ENCODE peak calls at places on chromosomes 13 and 19, in five cellular contexts. One of them, this sample, is unnamed.
A peak's percentile ranks its signal among the peaks of the same experiment; 100 is the strongest.

GRCh38 chr19:17333611-17334413 is 843 bp downstream of the ANO8 start:
- DNase-seq in cardiac fibroblast: peak; percentile 81
- DNase-seq in activated CD4-positive, alpha-beta T cell treated with anti-CD3 and anti-CD28 coated beads for 24 hours: peak; percentile 74
- DNase-seq in stimulated activated CD4-positive, alpha-beta T cell treated with anti-CD3 and anti-CD28 coated beads, Interleukin-1b, Interleukin-23, amount 100 ng/mL, for 1 hour: no peak
- DNase-seq in effector CD4-positive, alpha-beta T cell: peak; percentile 56
- DNase-seq in this sample: no peak

GRCh38 chr19:4454952-4455738 is 2.4 kb downstream of the UBXN6 start:
- DNase-seq in stimulated activated CD4-positive, alpha-beta T cell treated with anti-CD3 and anti-CD28 coated beads, Interleukin-1b, Interleukin-23, amount 100 ng/mL, for 1 hour: no peak
- DNase-seq in effector CD4-positive, alpha-beta T cell: no peak
- DNase-seq in cardiac fibroblast: peak; percentile 43
- DNase-seq in activated CD4-positive, alpha-beta T cell treated with anti-CD3 and anti-CD28 coated beads for 24 hours: no peak
- DNase-seq in this sample: no peak

GRCh38 chr13:83515267-83515666 is 367.0 kb downstream of the SLITRK1 start:
- DNase-seq in effector CD4-positive, alpha-beta T cell: no peak
- DNase-seq in activated CD4-positive, alpha-beta T cell treated with anti-CD3 and anti-CD28 coated beads for 24 hours: no peak
- DNase-seq in stimulated activated CD4-positive, alpha-beta T cell treated with anti-CD3 and anti-CD28 coated beads, Interleukin-1b, Interleukin-23, amount 100 ng/mL, for 1 hour: no peak
- DNase-seq in cardiac fibroblast: peak; percentile 29
- DNase-seq in this sample: no peak

GRCh38 chr19:38634757-38635482 is 12.5 kb upstream of the ACTN4 start:
- DNase-seq in activated CD4-positive, alpha-beta T cell treated with anti-CD3 and anti-CD28 coated beads for 24 hours: peak; percentile 59
- DNase-seq in effector CD4-positive, alpha-beta T cell: peak; percentile 62
- DNase-seq in stimulated activated CD4-positive, alpha-beta T cell treated with anti-CD3 and anti-CD28 coated beads, Interleukin-1b, Interleukin-23, amount 100 ng/mL, for 1 hour: no peak
- DNase-seq in cardiac fibroblast: peak; percentile 70
- DNase-seq in this sample: peak; percentile 91

GRCh38 chr19:14536926-14537692 is 7.7 kb downstream of the TECR start:
- DNase-seq in stimulated activated CD4-positive, alpha-beta T cell treated with anti-CD3 and anti-CD28 coated beads, Interleukin-1b, Interleukin-23, amount 100 ng/mL, for 1 hour: no peak
- DNase-seq in cardiac fibroblast: peak; percentile 59
- DNase-seq in effector CD4-positive, alpha-beta T cell: no peak
- DNase-seq in activated CD4-positive, alpha-beta T cell treated with anti-CD3 and anti-CD28 coated beads for 24 hours: no peak
- DNase-seq in this sample: peak; percentile 85

GRCh38 chr13:109792416-109793090 is 6.2 kb upstream of the IRS2 start:
- DNase-seq in stimulated activated CD4-positive, alpha-beta T cell treated with anti-CD3 and anti-CD28 coated beads, Interleukin-1b, Interleukin-23, amount 100 ng/mL, for 1 hour: no peak
- DNase-seq in cardiac fibroblast: no peak
- DNase-seq in effector CD4-positive, alpha-beta T cell: no peak
- DNase-seq in activated CD4-positive, alpha-beta T cell treated with anti-CD3 and anti-CD28 coated beads for 24 hours: no peak
- DNase-seq in this sample: no peak

GRCh38 chr13:46170268-46170667 is 11.7 kb downstream of the LCP1 start:
- DNase-seq in activated CD4-positive, alpha-beta T cell treated with anti-CD3 and anti-CD28 coated beads for 24 hours: no peak
- DNase-seq in effector CD4-positive, alpha-beta T cell: no peak
- DNase-seq in stimulated activated CD4-positive, alpha-beta T cell treated with anti-CD3 and anti-CD28 coated beads, Interleukin-1b, Interleukin-23, amount 100 ng/mL, for 1 hour: no peak
- DNase-seq in cardiac fibroblast: no peak
- DNase-seq in this sample: no peak

GRCh38 chr19:53254451-53255341 is at the start of gene ZNF677:
- DNase-seq in activated CD4-positive, alpha-beta T cell treated with anti-CD3 and anti-CD28 coated beads for 24 hours: peak; percentile 69
- DNase-seq in stimulated activated CD4-positive, alpha-beta T cell treated with anti-CD3 and anti-CD28 coated beads, Interleukin-1b, Interleukin-23, amount 100 ng/mL, for 1 hour: peak; percentile 42
- DNase-seq in cardiac fibroblast: peak; percentile 88
- DNase-seq in effector CD4-positive, alpha-beta T cell: peak; percentile 60
- DNase-seq in this sample: peak; percentile 95

GRCh38 chr13:113453962-113454361 is 674 bp upstream of the ADPRHL1 start:
- DNase-seq in stimulated activated CD4-positive, alpha-beta T cell treated with anti-CD3 and anti-CD28 coated beads, Interleukin-1b, Interleukin-23, amount 100 ng/mL, for 1 hour: no peak
- DNase-seq in effector CD4-positive, alpha-beta T cell: no peak
- DNase-seq in cardiac fibroblast: peak; percentile 32
- DNase-seq in activated CD4-positive, alpha-beta T cell treated with anti-CD3 and anti-CD28 coated beads for 24 hours: no peak
- DNase-seq in this sample: no peak

GRCh38 chr19:46689358-46689757 is 27.6 kb downstream of the PRKD2 start:
- DNase-seq in cardiac fibroblast: no peak
- DNase-seq in stimulated activated CD4-positive, alpha-beta T cell treated with anti-CD3 and anti-CD28 coated beads, Interleukin-1b, Interleukin-23, amount 100 ng/mL, for 1 hour: no peak
- DNase-seq in effector CD4-positive, alpha-beta T cell: no peak
- DNase-seq in activated CD4-positive, alpha-beta T cell treated with anti-CD3 and anti-CD28 coated beads for 24 hours: no peak
- DNase-seq in this sample: no peak

GRCh38 chr13:34201050-34201913 is 383.3 kb downstream of the RFC3 start:
- DNase-seq in effector CD4-positive, alpha-beta T cell: no peak
- DNase-seq in stimulated activated CD4-positive, alpha-beta T cell treated with anti-CD3 and anti-CD28 coated beads, Interleukin-1b, Interleukin-23, amount 100 ng/mL, for 1 hour: no peak
- DNase-seq in cardiac fibroblast: peak; percentile 60
- DNase-seq in activated CD4-positive, alpha-beta T cell treated with anti-CD3 and anti-CD28 coated beads for 24 hours: no peak
- DNase-seq in this sample: no peak

GRCh38 chr19:18736415-18737336 is 53.2 kb downstream of the CRTC1 start:
- DNase-seq in stimulated activated CD4-positive, alpha-beta T cell treated with anti-CD3 and anti-CD28 coated beads, Interleukin-1b, Interleukin-23, amount 100 ng/mL, for 1 hour: no peak
- DNase-seq in cardiac fibroblast: no peak
- DNase-seq in activated CD4-positive, alpha-beta T cell treated with anti-CD3 and anti-CD28 coated beads for 24 hours: no peak
- DNase-seq in effector CD4-positive, alpha-beta T cell: no peak
- DNase-seq in this sample: no peak

GRCh38 chr19:1068111-1069001 is 1.4 kb downstream of the ARHGAP45 start:
- DNase-seq in cardiac fibroblast: no peak
- DNase-seq in effector CD4-positive, alpha-beta T cell: peak; percentile 52
- DNase-seq in activated CD4-positive, alpha-beta T cell treated with anti-CD3 and anti-CD28 coated beads for 24 hours: no peak
- DNase-seq in stimulated activated CD4-positive, alpha-beta T cell treated with anti-CD3 and anti-CD28 coated beads, Interleukin-1b, Interleukin-23, amount 100 ng/mL, for 1 hour: no peak
- DNase-seq in this sample: peak; percentile 87

GRCh38 chr13:52026246-52026626 is 1.7 kb downstream of the UTP14C start:
- DNase-seq in cardiac fibroblast: no peak
- DNase-seq in activated CD4-positive, alpha-beta T cell treated with anti-CD3 and anti-CD28 coated beads for 24 hours: no peak
- DNase-seq in stimulated activated CD4-positive, alpha-beta T cell treated with anti-CD3 and anti-CD28 coated beads, Interleukin-1b, Interleukin-23, amount 100 ng/mL, for 1 hour: no peak
- DNase-seq in effector CD4-positive, alpha-beta T cell: no peak
- DNase-seq in this sample: no peak

GRCh38 chr19:19775891-19776205 is 42.9 kb upstream of the ZNF14 start:
- DNase-seq in activated CD4-positive, alpha-beta T cell treated with anti-CD3 and anti-CD28 coated beads for 24 hours: no peak
- DNase-seq in effector CD4-positive, alpha-beta T cell: no peak
- DNase-seq in stimulated activated CD4-positive, alpha-beta T cell treated with anti-CD3 and anti-CD28 coated beads, Interleukin-1b, Interleukin-23, amount 100 ng/mL, for 1 hour: no peak
- DNase-seq in cardiac fibroblast: no peak
- DNase-seq in this sample: no peak

GRCh38 chr13:106533940-106534843 is 1.3 kb downstream of the EFNB2 start:
- DNase-seq in cardiac fibroblast: peak; percentile 76
- DNase-seq in activated CD4-positive, alpha-beta T cell treated with anti-CD3 and anti-CD28 coated beads for 24 hours: no peak
- DNase-seq in effector CD4-positive, alpha-beta T cell: peak; percentile 11
- DNase-seq in stimulated activated CD4-positive, alpha-beta T cell treated with anti-CD3 and anti-CD28 coated beads, Interleukin-1b, Interleukin-23, amount 100 ng/mL, for 1 hour: no peak
- DNase-seq in this sample: peak; percentile 75

GRCh38 chr13:39385621-39386231 is 217.3 kb downstream of the LHFPL6 start:
- DNase-seq in cardiac fibroblast: no peak
- DNase-seq in stimulated activated CD4-positive, alpha-beta T cell treated with anti-CD3 and anti-CD28 coated beads, Interleukin-1b, Interleukin-23, amount 100 ng/mL, for 1 hour: no peak
- DNase-seq in activated CD4-positive, alpha-beta T cell treated with anti-CD3 and anti-CD28 coated beads for 24 hours: no peak
- DNase-seq in effector CD4-positive, alpha-beta T cell: no peak
- DNase-seq in this sample: no peak

GRCh38 chr19:49196527-49197240 is 39.1 kb downstream of the TRPM4 start:
- DNase-seq in cardiac fibroblast: no peak
- DNase-seq in effector CD4-positive, alpha-beta T cell: no peak
- DNase-seq in stimulated activated CD4-positive, alpha-beta T cell treated with anti-CD3 and anti-CD28 coated beads, Interleukin-1b, Interleukin-23, amount 100 ng/mL, for 1 hour: no peak
- DNase-seq in activated CD4-positive, alpha-beta T cell treated with anti-CD3 and anti-CD28 coated beads for 24 hours: no peak
- DNase-seq in this sample: peak; percentile 85

GRCh38 chr13:111599791-111600190 is 279.3 kb downstream of the TEX29 start:
- DNase-seq in activated CD4-positive, alpha-beta T cell treated with anti-CD3 and anti-CD28 coated beads for 24 hours: no peak
- DNase-seq in effector CD4-positive, alpha-beta T cell: no peak
- DNase-seq in cardiac fibroblast: no peak
- DNase-seq in stimulated activated CD4-positive, alpha-beta T cell treated with anti-CD3 and anti-CD28 coated beads, Interleukin-1b, Interleukin-23, amount 100 ng/mL, for 1 hour: no peak
- DNase-seq in this sample: no peak

GRCh38 chr19:37306383-37306963 is 64.4 kb upstream of the ZNF527 start:
- DNase-seq in activated CD4-positive, alpha-beta T cell treated with anti-CD3 and anti-CD28 coated beads for 24 hours: no peak
- DNase-seq in stimulated activated CD4-positive, alpha-beta T cell treated with anti-CD3 and anti-CD28 coated beads, Interleukin-1b, Interleukin-23, amount 100 ng/mL, for 1 hour: no peak
- DNase-seq in effector CD4-positive, alpha-beta T cell: no peak
- DNase-seq in cardiac fibroblast: no peak
- DNase-seq in this sample: no peak

GRCh38 chr19:5484398-5485285 is 29.4 kb downstream of the ZNRF4 start:
- DNase-seq in cardiac fibroblast: no peak
- DNase-seq in stimulated activated CD4-positive, alpha-beta T cell treated with anti-CD3 and anti-CD28 coated beads, Interleukin-1b, Interleukin-23, amount 100 ng/mL, for 1 hour: no peak
- DNase-seq in effector CD4-positive, alpha-beta T cell: no peak
- DNase-seq in activated CD4-positive, alpha-beta T cell treated with anti-CD3 and anti-CD28 coated beads for 24 hours: no peak
- DNase-seq in this sample: no peak

GRCh38 chr13:98018293-98018692 is 64.8 kb downstream of the IPO5 start:
- DNase-seq in effector CD4-positive, alpha-beta T cell: no peak
- DNase-seq in activated CD4-positive, alpha-beta T cell treated with anti-CD3 and anti-CD28 coated beads for 24 hours: no peak
- DNase-seq in cardiac fibroblast: no peak
- DNase-seq in stimulated activated CD4-positive, alpha-beta T cell treated with anti-CD3 and anti-CD28 coated beads, Interleukin-1b, Interleukin-23, amount 100 ng/mL, for 1 hour: no peak
- DNase-seq in this sample: no peak

GRCh38 chr19:55210120-55210493 is 806 bp upstream of the PTPRH start:
- DNase-seq in cardiac fibroblast: peak; percentile 96
- DNase-seq in activated CD4-positive, alpha-beta T cell treated with anti-CD3 and anti-CD28 coated beads for 24 hours: no peak
- DNase-seq in stimulated activated CD4-positive, alpha-beta T cell treated with anti-CD3 and anti-CD28 coated beads, Interleukin-1b, Interleukin-23, amount 100 ng/mL, for 1 hour: no peak
- DNase-seq in effector CD4-positive, alpha-beta T cell: no peak
- DNase-seq in this sample: no peak

GRCh38 chr13:85528578-85529215 is 270.5 kb downstream of the SLITRK6 start:
- DNase-seq in effector CD4-positive, alpha-beta T cell: no peak
- DNase-seq in cardiac fibroblast: peak; percentile 9
- DNase-seq in activated CD4-positive, alpha-beta T cell treated with anti-CD3 and anti-CD28 coated beads for 24 hours: no peak
- DNase-seq in stimulated activated CD4-positive, alpha-beta T cell treated with anti-CD3 and anti-CD28 coated beads, Interleukin-1b, Interleukin-23, amount 100 ng/mL, for 1 hour: no peak
- DNase-seq in this sample: no peak